ENCODE peak calls at places on chromosome 7, in five cellular contexts. Z is testis, K is colonic mucosa, U is WERI-Rb-1, M is astrocyte. Y is an unnamed sample.

GRCh38 chr7:157688439-157689268 is 351.9 kb downstream of the DNAJB6 start:
- DNase-seq in Z (peak), K (no peak), U (peak), M (no peak), Y (no peak)

GRCh38 chr7:1455955-1456354 is 3.3 kb downstream of the MICALL2 start:
- DNase-seq in Z (no peak), U (no peak), K (no peak), M (no peak), Y (no peak)

GRCh38 chr7:83339927-83340326 is 177.2 kb upstream of the PCLO start:
- DNase-seq in K (no peak), M (no peak), Z (no peak), U (no peak), Y (no peak)

GRCh38 chr7:129634361-129635034 is 23.0 kb downstream of the NRF1 start:
- DNase-seq in K (no peak), M (no peak), U (no peak), Z (no peak), Y (no peak)

GRCh38 chr7:30980194-30980593 is 16.4 kb downstream of the GHRHR start:
- DNase-seq in M (no peak), K (no peak), Z (no peak), U (no peak), Y (no peak)

GRCh38 chr7:105198223-105198622 is 184.2 kb downstream of the KMT2E start:
- DNase-seq in K (no peak), U (peak), Z (no peak), M (peak), Y (peak)

GRCh38 chr7:131293018-131293417 is 34.7 kb upstream of the MKLN1 start:
- DNase-seq in K (no peak), Z (no peak), M (peak), U (no peak), Y (peak)

GRCh38 chr7:151392002-151392401 is 17.8 kb downstream of the WDR86 start:
- DNase-seq in Z (no peak), U (no peak), K (no peak), M (no peak), Y (no peak)

GRCh38 chr7:15687645-15688025 is 1.2 kb upstream of the MEOX2 start:
- DNase-seq in M (no peak), K (no peak), Z (peak), U (peak), Y (no peak)

GRCh38 chr7:21580073-21580521 is 37.3 kb downstream of the DNAH11 start:
- DNase-seq in M (peak), K (no peak), Z (no peak), U (no peak), Y (peak)

GRCh38 chr7:102225025-102225424 is 61.6 kb upstream of the SH2B2 start:
- DNase-seq in U (no peak), K (no peak), Z (no peak), M (no peak), Y (no peak)

GRCh38 chr7:31336202-31337035 is 4.1 kb downstream of the NEUROD6 start:
- DNase-seq in K (no peak), M (no peak), U (no peak), Z (no peak), Y (no peak)

GRCh38 chr7:65448824-65449504 is 75.3 kb downstream of the ZNF92 start:
- DNase-seq in M (peak), U (no peak), Z (no peak), K (no peak), Y (peak)

GRCh38 chr7:38147005-38147404 is 31.0 kb upstream of the STARD3NL start:
- DNase-seq in Z (no peak), M (no peak), U (no peak), K (no peak), Y (no peak)

GRCh38 chr7:2495402-2496309 is 19.5 kb upstream of the GRIFIN start:
- DNase-seq in Z (no peak), U (peak), K (no peak), M (no peak), Y (no peak)

GRCh38 chr7:51265066-51265907 is 51.3 kb downstream of the COBL start:
- DNase-seq in M (no peak), Z (no peak), U (no peak), K (peak), Y (no peak)

GRCh38 chr7:158802535-158803199 is 26.6 kb downstream of the ESYT2 start:
- DNase-seq in Z (no peak), M (peak), K (no peak), U (no peak), Y (peak)

GRCh38 chr7:155020996-155021395 is 18.1 kb upstream of the PAXIP1 start:
- DNase-seq in U (peak), M (no peak), Z (no peak), K (no peak), Y (no peak)

GRCh38 chr7:85554294-85554877 is 367.5 kb upstream of the SEMA3D start:
- DNase-seq in U (peak), K (peak), Z (peak), M (peak), Y (peak)

GRCh38 chr7:46315891-46316290 is 394.8 kb upstream of the IGFBP3 start:
- DNase-seq in K (no peak), U (no peak), M (no peak), Z (no peak), Y (peak)

GRCh38 chr7:37438879-37439278 is 9.8 kb downstream of the ELMO1 start:
- DNase-seq in Z (no peak), U (no peak), M (no peak), K (no peak), Y (no peak)

GRCh38 chr7:15557186-15557585 is 4.6 kb downstream of the AGMO start:
- DNase-seq in U (peak), K (no peak), Z (no peak), M (no peak), Y (no peak)

GRCh38 chr7:37833107-37833817 is 15.1 kb upstream of the NME8 start:
- DNase-seq in U (peak), Z (peak), K (peak), M (peak), Y (peak)

GRCh38 chr7:55065511-55066229 is 46.9 kb downstream of the EGFR start:
- DNase-seq in Z (no peak), K (no peak), M (peak), U (no peak), Y (peak)

GRCh38 chr7:137986252-137987010 is 15.5 kb downstream of the CREB3L2 start:
- DNase-seq in M (peak), K (no peak), Z (peak), U (no peak), Y (peak)

GRCh38 chr7:30679664-30680063 is 2.6 kb downstream of the CRHR2 start:
- DNase-seq in Z (no peak), K (no peak), M (no peak), U (no peak), Y (no peak)

GRCh38 chr7:45435846-45436245 is 138.3 kb upstream of the ADCY1 start:
- DNase-seq in K (no peak), U (no peak), M (peak), Z (no peak), Y (peak)

DNA sequence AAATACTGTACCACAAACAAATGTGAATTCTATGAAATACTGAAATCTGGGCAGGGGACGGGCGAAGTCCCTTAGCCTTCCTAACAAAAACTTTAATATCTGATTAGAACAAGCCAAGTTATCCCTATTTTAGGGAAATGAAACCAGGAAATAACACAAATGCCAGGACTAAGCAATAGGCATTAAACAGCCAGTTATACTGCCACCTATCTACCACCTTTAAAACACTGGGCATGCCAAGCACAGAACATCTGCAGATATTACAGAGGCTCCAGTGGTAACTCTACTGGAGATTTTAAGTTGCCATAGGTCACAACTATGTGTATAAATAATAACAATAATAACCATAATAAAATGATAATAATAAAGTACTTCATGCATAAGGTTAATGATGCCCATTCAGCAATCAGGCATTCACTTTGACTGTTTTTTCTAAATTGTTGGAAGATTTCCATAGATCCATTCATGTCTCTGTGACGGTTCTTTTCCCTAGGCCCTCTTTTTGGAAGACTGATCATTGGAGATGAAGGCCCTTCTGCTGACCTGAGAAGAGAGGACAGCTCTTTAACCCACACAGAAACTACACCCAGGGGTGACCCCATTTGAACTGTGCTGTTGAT is 195.7 kb downstream of the CACNA2D1 start:
- DNase-seq in Z (no peak), M (no peak), U (no peak), K (no peak), Y (peak)
- TF ChIP-seq CTCF in Z (peak), M (peak), U (peak), K (no peak), Y (peak)

GRCh38 chr7:42831051-42831952 is 80.6 kb downstream of the C7orf25 start:
- DNase-seq in Z (peak), K (peak), M (peak), U (peak), Y (peak)
- TF ChIP-seq CTCF in Z (peak), K (peak), M (peak), U (peak), Y (peak)

GRCh38 chr7:113118074-113118959 is at the start of gene SMIM30:
- DNase-seq in Z (peak), K (peak), M (peak), U (peak), Y (peak)
- TF ChIP-seq CTCF in Z (no peak), K (no peak), M (no peak), U (no peak), Y (no peak)

DNA sequence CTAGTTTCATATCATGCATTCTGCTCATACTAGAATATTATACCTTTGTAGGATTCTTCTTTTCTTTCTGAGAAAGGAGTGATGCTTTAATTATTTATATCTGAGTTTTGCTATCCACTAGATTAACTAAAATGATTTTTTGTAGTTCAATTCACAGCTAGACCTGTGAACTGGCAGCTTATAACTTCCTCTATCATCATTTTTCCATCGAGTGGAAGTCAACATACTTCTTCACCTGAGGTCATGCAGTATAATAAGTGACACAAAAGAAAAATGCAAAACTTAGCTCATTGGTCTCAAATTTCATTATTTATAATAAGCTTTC is 8.0 kb downstream of the LRRN3 start:
- DNase-seq in U (no peak), Z (no peak), K (no peak), M (no peak), Y (no peak)
- TF ChIP-seq CTCF in U (no peak), Z (no peak), K (no peak), M (no peak), Y (no peak)

GRCh38 chr7:23768022-23768421 is 58.0 kb downstream of the STK31 start:
- DNase-seq in U (no peak), K (no peak), M (no peak), Z (no peak), Y (no peak)
- TF ChIP-seq CTCF in U (no peak), K (no peak), M (no peak), Z (no peak), Y (no peak)

DNA sequence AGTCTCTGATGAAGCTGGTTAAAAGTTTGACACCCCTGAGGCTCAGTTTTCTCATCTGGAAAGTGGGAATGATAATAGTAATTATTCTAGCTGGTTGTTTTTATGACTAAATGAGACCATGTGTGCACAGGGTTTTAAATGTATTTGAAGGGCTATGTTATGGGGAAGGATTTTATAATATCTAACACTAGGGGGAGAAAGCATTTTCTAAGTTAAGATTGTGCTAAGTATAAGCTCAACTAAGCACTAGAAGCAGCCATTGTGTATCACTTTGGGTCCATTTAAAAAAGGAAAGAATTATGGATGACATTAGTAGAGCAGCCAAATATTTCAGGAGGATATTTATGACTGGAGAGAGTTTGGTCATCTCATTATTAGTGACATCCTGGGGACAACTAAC is 49.5 kb upstream of the CREB5 start:
- DNase-seq in K (no peak), Z (no peak), U (no peak), M (no peak), Y (no peak)
- TF ChIP-seq CTCF in K (no peak), Z (no peak), U (no peak), M (peak), Y (peak)

GRCh38 chr7:100157069-100157333 is 1.5 kb downstream of the TRAPPC14 start:
- DNase-seq in U (no peak), Z (no peak), M (no peak), K (no peak), Y (no peak)

GRCh38 chr7:100160067-100160466 is 1.5 kb upstream of the TRAPPC14 start:
- DNase-seq in K (no peak), Z (no peak), U (no peak), M (no peak), Y (no peak)

GRCh38 chr7:100157334-100158228 is 942 bp downstream of the TRAPPC14 start:
- DNase-seq in U (peak), K (no peak), Z (peak), M (peak), Y (peak)

GRCh38 chr7:100158229-100159098 is at the start of gene TRAPPC14:
- DNase-seq in U (peak), Z (peak), M (peak), K (peak), Y (peak)

DNA sequence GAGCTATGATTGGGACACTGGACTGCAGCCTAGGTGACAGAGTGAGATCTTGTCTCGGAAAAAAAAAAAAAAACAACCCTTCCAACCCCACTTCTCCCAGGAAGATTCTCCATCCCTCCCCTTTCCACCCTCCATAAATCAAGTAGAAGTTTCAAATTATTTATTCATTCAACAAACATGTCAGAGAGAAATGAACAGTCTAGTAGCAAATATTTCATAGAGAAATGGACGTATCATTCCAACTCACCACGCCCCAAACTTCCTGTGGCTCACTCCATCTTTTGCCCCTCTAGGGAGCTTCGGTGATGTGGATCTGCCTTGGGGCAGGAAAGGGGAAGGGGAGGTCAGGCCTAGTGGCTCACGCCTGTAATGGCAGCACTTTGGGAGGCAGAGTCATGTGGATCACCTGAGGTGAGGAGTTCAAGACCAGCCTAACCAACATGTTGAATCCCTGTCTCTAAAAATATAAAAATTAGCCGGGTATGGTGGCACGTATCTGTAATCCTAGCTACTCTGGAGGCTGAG is 638 bp upstream of the TRAPPC14 start:
- DNase-seq in K (no peak), U (no peak), Z (no peak), M (no peak), Y (no peak)
- TF ChIP-seq CTCF in K (no peak), U (no peak), Z (no peak), M (no peak), Y (no peak)

GRCh38 chr7:91492317-91492716 is 228.1 kb downstream of the FZD1 start:
- DNase-seq in Z (no peak), K (no peak), U (no peak), M (no peak), Y (no peak)
- TF ChIP-seq CTCF in Z (no peak), K (no peak), U (no peak), M (no peak), Y (no peak)

Y was measured in fibroblast of pulmonary artery.